ENCODE peak calls at places on chromosomes 7 and 10, in seven cellular contexts. H, N, V, G, A, E and Q are unnamed samples.

GRCh38 chr7:132255898-132256297 is 320.4 kb downstream of the PLXNA4 start:
- DNase-seq in H (no peak), N (no peak), V (no peak), G (peak), A (no peak), E (peak), Q (no peak)

GRCh38 chr10:22712959-22713852 is 1.2 kb downstream of the PIP4K2A start:
- DNase-seq in H (peak), N (no peak), V (no peak), G (peak), A (peak), E (peak), Q (peak)

GRCh38 chr10:55310143-55310542 is 509.1 kb upstream of the PCDH15 start:
- DNase-seq in H (no peak), N (no peak), V (no peak), G (no peak), A (no peak), E (no peak), Q (no peak)

GRCh38 chr7:138625084-138625848 is 75.9 kb downstream of the SVOPL start:
- DNase-seq in H (no peak), N (no peak), V (no peak), G (no peak), A (no peak), E (no peak), Q (peak)

GRCh38 chr10:105952153-105952552 is 1212.4 kb downstream of the SORCS1 start:
- DNase-seq in H (no peak), N (no peak), V (peak), G (peak), A (peak), E (peak), Q (peak)

GRCh38 chr10:43679509-43679908 is 30.8 kb upstream of the ZNF32 start:
- DNase-seq in H (peak), N (no peak), V (peak), G (no peak), A (peak), E (peak), Q (no peak)

GRCh38 chr10:128287099-128287498 is 160.9 kb upstream of the MKI67 start:
- DNase-seq in H (no peak), N (no peak), V (no peak), G (no peak), A (no peak), E (no peak), Q (no peak)

GRCh38 chr7:36216063-36216684 is 63.1 kb downstream of the EEPD1 start:
- DNase-seq in H (no peak), N (no peak), V (no peak), G (peak), A (peak), E (peak), Q (no peak)

GRCh38 chr10:71725998-71726672 is 6.6 kb upstream of the C10orf105 start:
- DNase-seq in H (no peak), N (no peak), V (peak), G (peak), A (peak), E (peak), Q (peak)

GRCh38 chr7:129690701-129691100 is 79.2 kb downstream of the NRF1 start:
- DNase-seq in H (no peak), N (no peak), V (no peak), G (no peak), A (no peak), E (peak), Q (no peak)

GRCh38 chr10:99540673-99541531 is 8.2 kb downstream of the NKX2-3 start:
- DNase-seq in H (no peak), N (no peak), V (no peak), G (no peak), A (no peak), E (peak), Q (no peak)

GRCh38 chr7:106588576-106589494 is 72.1 kb downstream of the CCDC71L start:
- DNase-seq in H (no peak), N (no peak), V (no peak), G (no peak), A (no peak), E (no peak), Q (no peak)

GRCh38 chr7:45682358-45682735 is 108.2 kb downstream of the ADCY1 start:
- DNase-seq in H (no peak), N (no peak), V (no peak), G (no peak), A (no peak), E (no peak), Q (no peak)

GRCh38 chr7:43869898-43870240 is 552 bp upstream of the MRPS24 start:
- DNase-seq in H (peak), N (peak), V (peak), G (peak), A (peak), E (peak), Q (peak)

GRCh38 chr7:46522354-46522906 is 601.4 kb upstream of the IGFBP3 start:
- DNase-seq in H (no peak), N (no peak), V (no peak), G (no peak), A (no peak), E (no peak), Q (no peak)

GRCh38 chr7:18402488-18403183 is 92.9 kb upstream of the HDAC9 start:
- DNase-seq in H (no peak), N (no peak), V (peak), G (peak), A (peak), E (peak), Q (no peak)

GRCh38 chr7:111329367-111330234 is 232.7 kb downstream of the IMMP2L start:
- DNase-seq in H (no peak), N (no peak), V (no peak), G (peak), A (peak), E (peak), Q (no peak)

GRCh38 chr10:100904903-100905302 is 7.9 kb upstream of the SLF2 start:
- DNase-seq in H (no peak), N (no peak), V (no peak), G (no peak), A (no peak), E (no peak), Q (no peak)

GRCh38 chr7:102973096-102973802 is 60.4 kb downstream of the LRRC17 start:
- DNase-seq in H (no peak), N (no peak), V (peak), G (peak), A (no peak), E (no peak), Q (peak)

GRCh38 chr10:50637003-50637579 is 13.3 kb upstream of the SGMS1 start:
- DNase-seq in H (no peak), N (no peak), V (peak), G (peak), A (no peak), E (no peak), Q (no peak)

GRCh38 chr7:138287549-138287948 is 172.5 kb upstream of the TRIM24 start:
- DNase-seq in H (no peak), N (no peak), V (no peak), G (no peak), A (no peak), E (no peak), Q (no peak)

GRCh38 chr7:102404005-102404861 is 8.1 kb downstream of the PRKRIP1 start:
- DNase-seq in H (no peak), N (no peak), V (peak), G (peak), A (peak), E (peak), Q (peak)

GRCh38 chr7:158829021-158829341 is 328 bp downstream of the ESYT2 start:
- DNase-seq in H (no peak), N (no peak), V (peak), G (peak), A (peak), E (peak), Q (peak)

GRCh38 chr7:81333004-81333403 is 414.2 kb upstream of the SEMA3C start:
- DNase-seq in H (no peak), N (no peak), V (peak), G (peak), A (peak), E (peak), Q (no peak)

GRCh38 chr7:84294907-84295455 is 100.4 kb upstream of the SEMA3A start:
- DNase-seq in H (no peak), N (no peak), V (no peak), G (no peak), A (peak), E (no peak), Q (no peak)

GRCh38 chr10:1515121-1515779 is 222.1 kb downstream of the ADARB2 start:
- DNase-seq in H (peak), N (no peak), V (no peak), G (no peak), A (no peak), E (no peak), Q (no peak)

GRCh38 chr10:61992683-61993629 is 91.5 kb downstream of the ARID5B start:
- DNase-seq in H (no peak), N (no peak), V (peak), G (peak), A (peak), E (peak), Q (peak)

GRCh38 chr7:21169667-21170605 is 257.9 kb upstream of the SP4 start:
- DNase-seq in H (no peak), N (no peak), V (no peak), G (no peak), A (no peak), E (no peak), Q (no peak)

GRCh38 chr10:112160834-112161233 is 22.7 kb downstream of the GPAM start:
- DNase-seq in H (no peak), N (no peak), V (no peak), G (peak), A (no peak), E (no peak), Q (no peak)

GRCh38 chr7:43196379-43196778 is 83.9 kb downstream of the HECW1 start:
- DNase-seq in H (no peak), N (no peak), V (no peak), G (no peak), A (peak), E (peak), Q (no peak)

GRCh38 chr7:3301831-3302618 is 973 bp downstream of the SDK1 start:
- DNase-seq in H (peak), N (no peak), V (peak), G (peak), A (no peak), E (no peak), Q (no peak)

GRCh38 chr7:135386181-135386580 is 123.7 kb downstream of the CNOT4 start:
- DNase-seq in H (no peak), N (no peak), V (no peak), G (peak), A (peak), E (no peak), Q (no peak)

GRCh38 chr7:35384761-35385700 is 131.1 kb upstream of the TBX20 start:
- DNase-seq in H (no peak), N (no peak), V (no peak), G (no peak), A (no peak), E (no peak), Q (no peak)

GRCh38 chr10:114504769-114505579 is 100.7 kb upstream of the AFAP1L2 start:
- DNase-seq in H (no peak), N (peak), V (peak), G (peak), A (peak), E (peak), Q (no peak)

GRCh38 chr10:48494073-48494472 is 110.8 kb downstream of the ARHGAP22 start:
- DNase-seq in H (peak), N (no peak), V (no peak), G (no peak), A (no peak), E (no peak), Q (no peak)

GRCh38 chr7:80481196-80481884 is 30.5 kb downstream of the GNAT3 start:
- DNase-seq in H (no peak), N (no peak), V (peak), G (no peak), A (peak), E (no peak), Q (no peak)

GRCh38 chr7:29160080-29160479 is 13.7 kb upstream of the CPVL start:
- DNase-seq in H (no peak), N (no peak), V (no peak), G (no peak), A (no peak), E (no peak), Q (no peak)

GRCh38 chr7:29158748-29159147 is 12.4 kb upstream of the CPVL start:
- DNase-seq in H (no peak), N (no peak), V (no peak), G (no peak), A (no peak), E (no peak), Q (no peak)

GRCh38 chr7:29154076-29154475 is 7.7 kb upstream of the CPVL start:
- DNase-seq in H (no peak), N (no peak), V (no peak), G (no peak), A (no peak), E (no peak), Q (no peak)

GRCh38 chr7:29161226-29161625 is 14.9 kb upstream of the CPVL start:
- DNase-seq in H (no peak), N (no peak), V (no peak), G (no peak), A (no peak), E (no peak), Q (no peak)

DNA sequence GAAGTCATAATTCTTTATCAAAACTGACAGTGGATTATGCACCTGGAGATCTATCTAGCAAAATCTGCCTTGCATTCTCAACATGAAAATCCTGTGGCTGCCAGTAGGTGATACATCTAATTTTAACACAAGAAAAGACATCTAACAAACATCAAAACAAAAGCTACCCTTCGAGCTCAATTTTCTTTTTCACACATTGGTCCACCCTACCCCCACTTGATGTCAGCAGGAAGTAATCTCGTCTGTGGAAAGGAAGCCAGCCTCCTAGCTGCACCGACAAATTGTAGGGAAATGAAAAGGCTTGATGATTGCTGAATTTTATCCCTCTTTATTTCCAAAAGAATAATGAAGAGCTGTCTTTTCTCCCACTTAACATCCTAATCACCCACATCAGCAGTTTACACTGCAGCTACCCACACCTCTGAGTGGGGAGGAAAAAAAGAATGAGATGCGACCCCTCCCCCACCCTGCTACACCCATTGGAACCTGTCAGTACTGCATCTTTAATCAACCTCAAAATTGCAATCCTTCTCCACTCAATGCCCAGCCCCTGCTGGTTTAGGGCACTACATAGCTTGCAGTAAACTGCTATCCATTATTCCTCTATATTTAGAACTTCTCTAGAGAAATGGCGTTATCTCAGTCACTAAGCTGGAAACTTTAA is 10.6 kb upstream of the CPVL start:
- DNase-seq in H (no peak), N (no peak), V (no peak), G (no peak), A (no peak), E (no peak), Q (no peak)
- TF ChIP-seq CTCF in H (no peak), N (no peak), V (no peak), G (no peak), A (no peak), E (no peak), Q (no peak)

DNA sequence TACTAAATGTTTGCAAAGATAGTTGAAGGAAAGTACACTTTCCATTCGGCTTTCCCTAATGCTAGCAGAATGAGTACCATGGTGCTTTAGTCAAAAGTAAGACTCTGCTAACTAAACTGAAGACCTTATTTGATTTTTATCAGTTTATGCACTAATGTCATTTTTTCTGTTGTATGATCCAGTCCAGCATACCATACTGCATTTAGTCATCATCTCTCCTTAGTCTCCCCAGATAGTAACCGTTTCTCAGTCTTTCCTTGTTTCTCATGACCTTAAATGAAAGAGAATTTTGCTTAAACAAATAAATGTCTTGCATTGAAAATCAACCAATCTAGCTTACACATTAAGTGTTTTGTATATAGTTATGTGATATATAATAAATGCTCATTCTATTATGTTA is 529.5 kb upstream of the SEMA3D start:
- DNase-seq in H (no peak), N (no peak), V (no peak), G (peak), A (no peak), E (no peak), Q (no peak)
- TF ChIP-seq CTCF in H (no peak), N (no peak), V (no peak), G (no peak), A (no peak), E (no peak), Q (no peak)

GRCh38 chr7:11341285-11341944 is 367.7 kb downstream of the PHF14 start:
- DNase-seq in H (no peak), N (peak), V (no peak), G (peak), A (peak), E (peak), Q (peak)
- TF ChIP-seq CTCF in H (no peak), N (no peak), V (peak), G (peak), A (peak), E (peak), Q (no peak)

GRCh38 chr10:97321032-97321806 is 2.1 kb downstream of the FRAT1 start:
- DNase-seq in H (peak), N (no peak), V (no peak), G (no peak), A (no peak), E (no peak), Q (peak)

GRCh38 chr10:97321807-97322195 is 2.7 kb downstream of the FRAT1 start:
- DNase-seq in H (no peak), N (no peak), V (no peak), G (no peak), A (no peak), E (no peak), Q (no peak)

GRCh38 chr10:97318772-97319651 is at the start of gene FRAT1:
- DNase-seq in H (peak), N (peak), V (peak), G (peak), A (peak), E (peak), Q (peak)

GRCh38 chr10:97320480-97321031 is 1.5 kb downstream of the FRAT1 start:
- DNase-seq in H (peak), N (no peak), V (no peak), G (no peak), A (no peak), E (no peak), Q (no peak)

DNA sequence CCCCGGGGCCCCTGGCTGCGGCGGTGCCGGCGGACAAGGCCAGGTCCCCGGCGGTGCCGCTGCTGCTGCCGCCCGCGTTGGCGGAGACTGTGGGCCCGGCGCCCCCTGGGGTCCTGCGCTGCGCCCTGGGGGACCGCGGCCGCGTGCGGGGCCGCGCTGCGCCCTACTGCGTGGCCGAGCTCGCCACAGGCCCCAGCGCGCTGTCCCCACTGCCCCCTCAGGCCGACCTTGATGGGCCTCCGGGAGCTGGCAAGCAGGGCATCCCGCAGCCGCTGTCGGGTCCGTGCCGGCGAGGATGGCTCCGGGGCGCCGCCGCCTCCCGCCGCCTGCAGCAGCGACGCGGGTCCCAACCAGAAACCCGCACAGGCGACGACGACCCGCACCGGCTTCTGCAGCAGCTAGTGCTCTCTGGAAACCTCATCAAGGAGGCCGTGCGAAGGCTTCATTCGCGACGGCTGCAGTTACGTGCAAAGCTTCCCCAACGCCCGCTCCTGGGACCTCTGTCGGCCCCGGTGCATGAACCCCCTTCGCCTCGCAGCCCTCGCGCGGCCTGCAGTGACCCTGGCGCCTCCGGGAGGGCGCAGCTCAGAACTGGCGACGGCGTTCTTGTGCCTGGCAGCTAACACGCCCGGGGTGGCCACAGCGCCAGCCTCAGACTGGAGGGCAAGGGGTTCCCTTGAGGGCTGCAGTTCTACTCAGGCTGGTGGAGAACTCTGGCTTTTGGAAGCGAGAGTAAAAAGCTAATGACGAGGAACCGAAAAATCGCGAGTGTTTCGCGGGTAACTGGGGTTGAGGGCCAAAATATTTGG is 804 bp downstream of the FRAT1 start:
- DNase-seq in H (peak), N (no peak), V (no peak), G (peak), A (no peak), E (no peak), Q (peak)
- TF ChIP-seq CTCF in H (no peak), N (no peak), V (no peak), G (no peak), A (peak), E (no peak), Q (peak)